ENCODE peak calls at places on chromosome 20, in five cellular contexts. V is body of pancreas; U is right cardiac atrium; D is CD8-positive, alpha-beta T cell; W is transverse colon. C is an unnamed sample.

GRCh38 chr20:17557675-17558006 is 12.2 kb upstream of the DSTN start:
- DNase-seq in W (peak; percentile 37), U (no peak), V (peak; percentile 79), D (no peak), C (peak; percentile 59)

GRCh38 chr20:51767867-51768758 is at the start of gene ATP9A:
- DNase-seq in D (no peak), U (peak; percentile 33), W (peak; percentile 40), V (peak; percentile 37), C (peak; percentile 45)

GRCh38 chr20:6104493-6105188 is 18.2 kb downstream of the FERMT1 start:
- DNase-seq in V (peak; percentile 12), D (no peak), W (no peak), U (no peak), C (no peak)

GRCh38 chr20:1280421-1281102 is 14.5 kb downstream of the SNPH start:
- DNase-seq in W (no peak), D (no peak), V (no peak), U (no peak), C (no peak)

GRCh38 chr20:39897058-39897457 is 792.0 kb downstream of the MAFB start:
- DNase-seq in V (no peak), D (no peak), U (no peak), W (no peak), C (no peak)

GRCh38 chr20:8223096-8223870 is 91.2 kb downstream of the PLCB1 start:
- DNase-seq in D (no peak), V (no peak), U (no peak), W (no peak), C (no peak)

GRCh38 chr20:50332491-50332980 is 141.9 kb downstream of the CEBPB start:
- DNase-seq in V (no peak), D (no peak), W (no peak), U (no peak), C (no peak)

GRCh38 chr20:54980321-54980960 is 505.0 kb downstream of the DOK5 start:
- DNase-seq in W (no peak), U (no peak), D (no peak), V (no peak), C (no peak)

GRCh38 chr20:58393299-58393698 is 4.3 kb downstream of the VAPB start:
- DNase-seq in W (no peak), V (no peak), U (no peak), D (no peak), C (no peak)

GRCh38 chr20:3031524-3032147 is 11.8 kb upstream of the GNRH2 start:
- DNase-seq in W (no peak), U (no peak), V (no peak), D (no peak), C (no peak)

DNA sequence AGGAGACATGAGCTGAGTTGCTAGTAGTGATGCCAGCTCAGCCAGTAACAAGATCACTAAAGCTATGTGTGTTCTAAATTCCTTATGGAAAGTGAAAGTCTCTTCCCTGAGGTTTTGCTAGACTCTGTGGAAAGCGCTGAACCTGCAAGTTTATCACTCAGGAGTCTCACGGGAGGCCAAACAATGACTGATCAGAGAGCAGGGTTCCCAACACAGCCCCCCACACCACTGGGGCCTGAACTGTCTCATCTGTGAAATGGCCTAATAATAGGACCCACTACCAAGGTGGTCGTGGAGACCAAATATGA is 19.9 kb downstream of the ACSS1 start:
- DNase-seq in W (no peak), D (no peak), V (no peak), U (no peak), C (no peak)
- H3K4me3 ChIP-seq in W (no peak overlapping the region), D (no peak overlapping the region), V (no peak overlapping the region), U (no peak overlapping the region), C (no peak overlapping the region)

GRCh38 chr20:32240220-32240619 is 32.5 kb downstream of the POFUT1 start:
- DNase-seq in U (no peak), D (no peak), W (no peak), V (no peak), C (no peak)
- H3K4me1 ChIP-seq in U (no peaks in the 10 kb centered on the region), D (no peaks in the 10 kb centered on the region), W (peaks cover 26% of the 10 kb centered on the region), V (peaks cover 23% of the 10 kb centered on the region), C (peaks cover 8% of the 10 kb centered on the region)

GRCh38 chr20:48750941-48751620 is 76.7 kb downstream of the PREX1 start:
- DNase-seq in D (peak; percentile 46), W (peak; percentile 46), V (peak; percentile 53), U (peak; percentile 76), C (peak; percentile 51)

GRCh38 chr20:48749437-48749836 is 78.4 kb downstream of the PREX1 start:
- DNase-seq in U (no peak), V (no peak), D (no peak), W (no peak), C (no peak)

GRCh38 chr20:48748556-48748955 is 79.2 kb downstream of the PREX1 start:
- DNase-seq in D (no peak), U (no peak), W (no peak), V (no peak), C (no peak)

GRCh38 chr20:48751871-48752270 is 75.9 kb downstream of the PREX1 start:
- DNase-seq in V (no peak), U (no peak), W (no peak), D (no peak), C (no peak)

GRCh38 chr20:48750376-48750775 is 77.4 kb downstream of the PREX1 start:
- DNase-seq in U (no peak), V (no peak), W (no peak), D (no peak), C (no peak)
- H3K27ac ChIP-seq in U (no peak overlapping the region), V (no peak overlapping the region), W (no peak overlapping the region), D (no peak overlapping the region), C (no peak overlapping the region)

GRCh38 chr20:10863337-10864060 is 189.7 kb upstream of the JAG1 start:
- DNase-seq in W (no peak), V (peak; percentile 40), D (no peak), U (peak; percentile 36), C (no peak)

GRCh38 chr20:10861619-10862018 is 187.8 kb upstream of the JAG1 start:
- DNase-seq in U (no peak), V (peak; percentile 70), W (peak; percentile 69), D (no peak), C (peak; percentile 67)

GRCh38 chr20:10868299-10868698 is 194.5 kb upstream of the JAG1 start:
- DNase-seq in D (no peak), U (no peak), W (no peak), V (peak; percentile 71), C (no peak)

GRCh38 chr20:10861086-10861485 is 187.3 kb upstream of the JAG1 start:
- DNase-seq in V (no peak), D (no peak), U (no peak), W (no peak), C (no peak)

DNA sequence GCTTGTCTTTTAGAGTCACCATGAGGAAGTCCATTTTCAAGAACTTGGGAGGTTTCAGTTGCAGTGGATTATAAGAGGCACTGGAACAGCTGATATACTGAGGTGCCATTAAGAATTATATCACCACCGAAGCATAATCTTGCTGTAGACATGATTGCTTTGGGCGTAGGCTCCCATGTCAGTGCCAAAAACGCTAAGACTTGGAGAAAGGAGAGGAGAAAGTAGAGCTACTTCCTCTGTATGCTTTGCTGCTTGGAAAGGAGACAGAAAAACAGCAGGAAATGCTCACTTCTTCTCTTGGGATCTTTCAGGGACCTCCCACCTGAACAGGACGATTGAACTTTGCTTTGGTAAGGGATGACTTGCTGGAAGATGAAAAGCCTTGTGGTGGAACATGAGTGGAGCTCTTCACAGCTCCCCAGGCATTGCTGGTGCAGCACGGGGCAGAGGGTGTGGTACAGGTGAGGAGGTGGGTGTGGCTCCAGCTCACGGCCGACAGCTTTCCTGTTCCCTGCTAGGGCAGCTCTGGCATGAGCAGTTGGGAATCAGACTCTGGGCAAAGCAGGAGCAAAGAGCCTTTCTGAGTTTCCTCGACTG is 190.4 kb upstream of the JAG1 start:
- DNase-seq in W (peak; percentile 86), U (peak; percentile 47), V (peak; percentile 77), D (no peak), C (peak; percentile 75)
- H3K4me3 ChIP-seq in W (no peak overlapping the region), U (no peak overlapping the region), V (no peak overlapping the region), D (no peak overlapping the region), C (no peak overlapping the region)

DNA sequence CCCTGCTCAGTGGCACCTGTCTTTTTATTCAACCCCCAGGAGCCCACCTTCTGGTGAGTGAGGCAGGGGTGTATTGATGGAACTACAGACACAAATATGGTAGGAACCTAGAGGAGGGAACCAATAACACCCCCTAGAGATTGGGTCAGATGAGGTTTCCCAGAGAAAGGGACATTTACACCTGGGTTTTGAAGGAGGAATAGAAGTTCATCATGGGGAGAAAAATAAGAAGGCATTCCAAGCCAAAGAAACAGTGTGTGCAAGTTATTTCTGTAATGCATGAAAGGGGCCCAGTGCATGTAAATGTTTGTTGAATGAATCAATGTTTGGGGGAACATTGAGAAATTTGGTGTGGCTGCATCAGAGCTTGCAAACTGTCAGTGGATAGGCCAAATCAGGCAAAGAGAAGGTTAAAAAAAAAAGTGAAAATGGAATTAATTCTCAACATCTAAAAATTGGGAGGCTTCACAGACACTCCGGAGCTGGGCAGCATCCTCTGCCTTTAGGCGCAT is 11.1 kb upstream of the KIAA1755 start:
- DNase-seq in U (no peak), W (no peak), D (no peak), V (no peak), C (no peak)
- H3K4me1 ChIP-seq in U (peaks cover 10% of the 10 kb centered on the region), W (peaks cover 10% of the 10 kb centered on the region), D (no peaks in the 10 kb centered on the region), V (no peaks in the 10 kb centered on the region), C (no peaks in the 10 kb centered on the region)

DNA sequence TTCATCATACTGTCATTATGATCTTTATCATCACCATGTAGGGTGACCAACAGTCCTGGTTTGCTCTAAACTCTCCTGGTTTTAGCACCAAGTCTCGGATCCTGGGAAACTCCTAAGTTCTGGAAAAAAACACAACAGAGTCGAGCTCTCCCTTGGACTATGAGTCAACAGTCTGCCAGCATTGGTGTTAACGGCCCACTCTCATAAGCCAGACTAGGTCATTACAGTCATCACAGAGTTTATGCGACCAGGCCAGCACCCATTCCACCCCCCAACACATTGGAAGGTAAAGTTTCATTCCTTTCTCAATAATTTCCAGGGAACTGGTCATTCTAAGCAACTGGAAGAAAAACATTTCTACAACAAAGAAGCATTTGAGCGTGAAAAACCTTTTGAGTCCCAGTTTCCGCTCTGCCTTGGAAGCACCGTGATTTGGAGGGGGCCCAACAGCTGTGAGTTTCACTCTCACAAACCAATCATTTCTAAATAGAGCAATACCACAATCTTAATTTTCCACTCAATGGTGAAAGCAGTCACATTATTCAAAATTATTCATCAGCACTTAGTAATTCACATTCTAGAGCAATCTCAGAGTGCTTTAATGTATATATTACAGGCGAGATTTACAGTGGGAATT is 445.0 kb downstream of the CDH26 start:
- DNase-seq in W (no peak), U (no peak), D (no peak), V (no peak), C (no peak)
- H3K27ac ChIP-seq in W (no peak overlapping the region), U (no peak overlapping the region), D (no peak overlapping the region), V (no peak overlapping the region), C (no peak overlapping the region)

GRCh38 chr20:24755411-24755922 is 193.6 kb upstream of the CST7 start:
- DNase-seq in V (peak; percentile 61), W (no peak), D (no peak), U (no peak), C (peak; percentile 18)
- H3K4me3 ChIP-seq in V (no peak overlapping the region), W (no peak overlapping the region), D (no peak overlapping the region), U (no peak overlapping the region), C (no peak overlapping the region)

C was measured in stomach.